ENCODE peak calls at places on chromosomes 11 and 22, in seven cellular contexts. G is tibial nerve, H is suprapubic skin, E is mesenchymal stem cell, D is OCI-LY7, X is upper lobe of right lung, J is right atrium auricular region. K is an unnamed sample.

GRCh38 chr11:72411623-72412532 is 22.5 kb downstream of the CLPB start:
- DNase-seq in G (peak), H (no peak), E (no peak), D (peak), X (no peak), J (no peak), K (no peak)

GRCh38 chr11:108901359-108901758 is 236.5 kb downstream of the DDX10 start:
- DNase-seq in G (no peak), H (no peak), E (peak), D (no peak), X (no peak), J (no peak), K (no peak)

GRCh38 chr11:14253437-14253836 is 105.5 kb downstream of the RRAS2 start:
- DNase-seq in G (no peak), H (no peak), E (no peak), D (no peak), X (no peak), J (no peak), K (peak)

GRCh38 chr22:40042312-40042711 is 47.6 kb downstream of the FAM83F start:
- DNase-seq in G (no peak), H (no peak), E (no peak), D (no peak), X (no peak), J (no peak), K (peak)

GRCh38 chr22:36470994-36471331 is 10.5 kb downstream of the TXN2 start:
- DNase-seq in G (no peak), H (no peak), E (peak), D (no peak), X (no peak), J (no peak), K (no peak)

GRCh38 chr11:62544521-62545436 is 1.8 kb downstream of the AHNAK start:
- DNase-seq in G (no peak), H (no peak), E (peak), D (no peak), X (no peak), J (no peak), K (no peak)

GRCh38 chr11:7160814-7161489 is 72.2 kb downstream of the RBMXL2 start:
- DNase-seq in G (no peak), H (no peak), E (no peak), D (no peak), X (no peak), J (no peak), K (no peak)

GRCh38 chr11:99973993-99974392 is 713.1 kb upstream of the ARHGAP42 start:
- DNase-seq in G (no peak), H (no peak), E (no peak), D (no peak), X (no peak), J (no peak), K (no peak)

GRCh38 chr11:112856591-112856990 is 104.6 kb upstream of the NCAM1 start:
- DNase-seq in G (no peak), H (no peak), E (no peak), D (no peak), X (no peak), J (no peak), K (no peak)

GRCh38 chr11:70525006-70525405 is 126.7 kb downstream of the CTTN start:
- DNase-seq in G (no peak), H (no peak), E (no peak), D (no peak), X (peak), J (no peak), K (no peak)

GRCh38 chr11:94111241-94111640 is 17.4 kb upstream of the PANX1 start:
- DNase-seq in G (no peak), H (no peak), E (no peak), D (no peak), X (no peak), J (no peak), K (no peak)

GRCh38 chr11:61129608-61130523 is 27.6 kb downstream of the CD5 start:
- DNase-seq in G (peak), H (peak), E (peak), D (peak), X (peak), J (peak), K (peak)

GRCh38 chr11:107473797-107474196 is 16.2 kb upstream of the CWF19L2 start:
- DNase-seq in G (no peak), H (no peak), E (no peak), D (no peak), X (no peak), J (no peak), K (no peak)

GRCh38 chr22:32476804-32477203 is 2.2 kb downstream of the FBXO7 start:
- DNase-seq in G (no peak), H (no peak), E (no peak), D (no peak), X (no peak), J (no peak), K (no peak)
- H3K4me3 ChIP-seq in G (no peak), H (peak), E (no peak), D (peak), X (peak), J (no peak), K (no peak)

DNA sequence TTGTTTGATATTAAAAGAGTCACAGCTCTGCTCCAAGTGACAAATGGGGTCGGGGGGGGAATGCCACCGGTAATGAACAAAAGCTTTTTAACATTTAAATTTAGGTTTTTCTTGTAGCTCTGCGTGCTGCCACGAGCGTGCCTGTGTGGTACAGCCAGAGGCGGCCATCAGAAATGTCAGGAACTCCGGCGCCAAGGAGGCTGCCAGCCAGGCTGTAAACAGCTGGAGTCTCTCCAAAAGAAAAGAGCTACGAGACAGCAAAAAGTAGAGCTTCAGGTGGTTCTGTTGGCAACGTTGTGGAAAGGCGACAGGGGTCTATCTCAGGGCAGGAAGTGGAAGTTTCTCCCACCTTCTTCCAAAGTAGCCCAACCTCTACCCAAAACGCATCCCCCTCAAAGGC is 532.8 kb downstream of the OPCML start:
- DNase-seq in G (no peak), H (no peak), E (no peak), D (no peak), X (no peak), J (no peak), K (no peak)
- H3K4me3 ChIP-seq in G (no peak), H (no peak), E (no peak), D (no peak), X (no peak), J (no peak), K (no peak)

GRCh38 chr11:117419136-117419914 is 91.7 kb downstream of the CEP164 start:
- DNase-seq in G (no peak), H (peak), E (peak), D (no peak), X (peak), J (no peak), K (peak)
- H3K4me3 ChIP-seq in G (no peak), H (no peak), E (no peak), D (no peak), X (no peak), J (no peak), K (no peak)

GRCh38 chr11:116929393-116930090 is 92.1 kb upstream of the APOA1 start:
- DNase-seq in G (no peak), H (no peak), E (peak), D (no peak), X (no peak), J (no peak), K (no peak)
- H3K4me3 ChIP-seq in G (no peak), H (peak), E (no peak), D (peak), X (peak), J (no peak), K (no peak)

GRCh38 chr11:133927690-133928627 is 28.8 kb downstream of the IGSF9B start:
- DNase-seq in G (peak), H (no peak), E (peak), D (peak), X (peak), J (peak), K (peak)
- H3K4me3 ChIP-seq in G (no peak), H (peak), E (no peak), D (no peak), X (no peak), J (no peak), K (no peak)

DNA sequence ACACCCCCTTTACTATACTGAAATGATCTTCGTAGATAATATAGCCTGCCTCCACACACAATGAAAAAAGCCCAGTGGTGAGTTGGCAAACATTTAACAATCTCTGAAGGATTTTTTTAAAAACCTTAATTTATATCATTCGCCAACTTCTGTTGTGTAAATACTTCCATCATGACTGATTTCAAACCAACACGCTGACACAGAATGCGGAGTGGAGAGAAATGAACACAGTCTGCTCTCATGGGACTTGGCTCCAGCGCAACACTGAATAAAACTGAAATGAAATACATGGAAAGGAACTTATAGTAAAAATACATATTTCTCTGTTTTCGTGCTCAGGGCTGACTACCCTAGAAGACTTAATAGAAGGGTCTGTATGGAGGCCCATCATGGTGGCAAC is 61.3 kb upstream of the WNT11 start:
- DNase-seq in G (no peak), H (no peak), E (no peak), D (no peak), X (no peak), J (no peak), K (no peak)
- H3K4me3 ChIP-seq in G (no peak), H (no peak), E (no peak), D (no peak), X (no peak), J (no peak), K (no peak)

GRCh38 chr11:45086526-45086925 is 59.9 kb upstream of the PRDM11 start:
- DNase-seq in G (no peak), H (no peak), E (no peak), D (no peak), X (no peak), J (no peak), K (no peak)
- H3K4me3 ChIP-seq in G (no peak), H (no peak), E (no peak), D (no peak), X (no peak), J (no peak), K (no peak)